ENCODE peak calls at places on chromosome 14, in six cellular contexts. I is bronchial epithelial cell; Z is ovary; T is ascending aorta; V is A549; G is CD4-positive, alpha-beta memory T cell. W is an unnamed sample.

GRCh38 chr14:104978774-104979691 is 859 bp upstream of the AHNAK2 start:
- DNase-seq in I (no peak), G (no peak), V (no peak), Z (no peak), T (no peak), W (no peak)

GRCh38 chr14:37970696-37971095 is 237.0 kb upstream of the SSTR1 start:
- DNase-seq in T (no peak), I (no peak), Z (no peak), V (no peak), G (no peak), W (no peak)

GRCh38 chr14:36556811-36557433 is 25.5 kb downstream of the NKX2-8 start:
- DNase-seq in T (no peak), G (no peak), I (peak; percentile 22), Z (no peak), V (peak; percentile 16), W (peak; percentile 15)

GRCh38 chr14:31825459-31825858 is 251.6 kb upstream of the ARHGAP5 start:
- DNase-seq in Z (no peak), G (no peak), I (no peak), T (no peak), V (no peak), W (no peak)

GRCh38 chr14:103551338-103551762 is 11.1 kb downstream of the BAG5 start:
- DNase-seq in G (no peak), Z (peak; percentile 24), V (no peak), I (no peak), T (peak; percentile 53), W (no peak)

GRCh38 chr14:90503582-90503981 is 106.8 kb downstream of the CALM1 start:
- DNase-seq in I (no peak), V (no peak), G (no peak), Z (no peak), T (no peak), W (no peak)

GRCh38 chr14:80637726-80638619 is 303.6 kb downstream of the CEP128 start:
- DNase-seq in Z (no peak), I (no peak), G (no peak), T (no peak), V (no peak), W (peak; percentile 11)

GRCh38 chr14:21307641-21308040 is 27.8 kb downstream of the RPGRIP1 start:
- DNase-seq in G (no peak), V (no peak), Z (no peak), I (no peak), T (no peak), W (no peak)

GRCh38 chr14:67541448-67542387 is 8.6 kb downstream of the PLEKHH1 start:
- DNase-seq in G (no peak), V (no peak), T (no peak), I (no peak), Z (no peak), W (no peak)

GRCh38 chr14:89537911-89538310 is 120.9 kb upstream of the FOXN3 start:
- DNase-seq in V (no peak), T (no peak), Z (no peak), G (no peak), I (no peak), W (no peak)

GRCh38 chr14:62308927-62309326 is 546.7 kb downstream of the SNAPC1 start:
- DNase-seq in T (no peak), Z (no peak), V (no peak), G (no peak), I (no peak), W (no peak)

GRCh38 chr14:67428501-67429031 is 16.6 kb upstream of the PLEK2 start:
- DNase-seq in Z (no peak), G (no peak), V (peak; percentile 54), T (no peak), I (peak; percentile 66), W (peak; percentile 53)

GRCh38 chr14:65940056-65940735 is 527.7 kb downstream of the FUT8 start:
- DNase-seq in G (no peak), T (no peak), V (peak; percentile 51), Z (no peak), I (peak; percentile 16), W (no peak)

GRCh38 chr14:104801284-104802119 is 601 bp downstream of the ZBTB42 start:
- DNase-seq in G (no peak), I (no peak), T (no peak), Z (no peak), V (no peak), W (no peak)

GRCh38 chr14:54566410-54567223 is at the start of gene SAMD4A:
- DNase-seq in G (peak; percentile 68), V (peak; percentile 88), I (peak; percentile 60), Z (peak; percentile 67), T (no peak), W (peak; percentile 92)

GRCh38 chr14:69987416-69988144 is 108.4 kb downstream of the SMOC1 start:
- DNase-seq in I (no peak), V (no peak), Z (no peak), T (no peak), G (no peak), W (no peak)

GRCh38 chr14:89379006-89379405 is 38.0 kb downstream of the FOXN3 start:
- DNase-seq in G (no peak), Z (no peak), I (no peak), V (no peak), T (no peak), W (no peak)

GRCh38 chr14:96383445-96383844 is 8.5 kb upstream of the AK7 start:
- DNase-seq in T (no peak), I (peak; percentile 56), V (no peak), Z (no peak), G (no peak), W (no peak)

DNA sequence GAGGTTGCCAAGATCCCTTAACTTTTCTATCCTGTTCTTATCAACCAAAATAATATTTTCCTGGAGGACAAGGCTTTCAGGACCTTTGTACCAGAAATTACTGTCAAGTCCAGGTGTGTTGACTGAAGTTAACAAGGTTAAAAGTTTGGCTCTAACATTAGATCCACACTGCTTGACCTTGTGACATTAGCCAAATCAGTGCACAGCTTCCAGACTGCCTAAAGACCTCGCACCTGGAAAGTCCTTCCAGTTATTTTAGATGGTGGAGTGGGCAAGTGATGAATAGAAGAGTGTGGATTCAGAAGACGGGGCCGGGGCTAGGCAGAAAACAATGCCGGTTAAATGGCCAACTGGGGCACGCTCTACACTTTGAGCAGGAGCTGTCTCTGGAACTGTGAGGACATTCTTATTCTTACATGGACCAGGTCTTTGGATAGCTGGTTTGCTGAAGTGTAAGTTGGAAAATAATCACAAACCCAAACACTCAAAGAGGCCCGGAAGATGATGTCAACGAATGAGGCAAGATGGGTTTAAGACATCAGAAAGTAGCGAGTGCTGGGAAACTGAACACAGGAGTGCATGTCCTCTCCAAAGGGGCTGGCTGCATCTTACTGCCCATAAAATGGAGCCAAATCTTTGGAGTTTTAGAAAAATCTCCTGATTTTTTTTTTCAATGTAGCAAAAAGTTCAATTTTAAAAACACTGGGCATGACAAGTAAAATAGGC is 56.3 kb downstream of the NIN start:
- DNase-seq in T (no peak), I (no peak), G (no peak), V (no peak), Z (no peak), W (no peak)
- H3K4me3 ChIP-seq in T (no peak overlapping the region), I (no peak overlapping the region), G (no peak overlapping the region), V (no peak overlapping the region), Z (no peak overlapping the region), W (no peak overlapping the region)

DNA sequence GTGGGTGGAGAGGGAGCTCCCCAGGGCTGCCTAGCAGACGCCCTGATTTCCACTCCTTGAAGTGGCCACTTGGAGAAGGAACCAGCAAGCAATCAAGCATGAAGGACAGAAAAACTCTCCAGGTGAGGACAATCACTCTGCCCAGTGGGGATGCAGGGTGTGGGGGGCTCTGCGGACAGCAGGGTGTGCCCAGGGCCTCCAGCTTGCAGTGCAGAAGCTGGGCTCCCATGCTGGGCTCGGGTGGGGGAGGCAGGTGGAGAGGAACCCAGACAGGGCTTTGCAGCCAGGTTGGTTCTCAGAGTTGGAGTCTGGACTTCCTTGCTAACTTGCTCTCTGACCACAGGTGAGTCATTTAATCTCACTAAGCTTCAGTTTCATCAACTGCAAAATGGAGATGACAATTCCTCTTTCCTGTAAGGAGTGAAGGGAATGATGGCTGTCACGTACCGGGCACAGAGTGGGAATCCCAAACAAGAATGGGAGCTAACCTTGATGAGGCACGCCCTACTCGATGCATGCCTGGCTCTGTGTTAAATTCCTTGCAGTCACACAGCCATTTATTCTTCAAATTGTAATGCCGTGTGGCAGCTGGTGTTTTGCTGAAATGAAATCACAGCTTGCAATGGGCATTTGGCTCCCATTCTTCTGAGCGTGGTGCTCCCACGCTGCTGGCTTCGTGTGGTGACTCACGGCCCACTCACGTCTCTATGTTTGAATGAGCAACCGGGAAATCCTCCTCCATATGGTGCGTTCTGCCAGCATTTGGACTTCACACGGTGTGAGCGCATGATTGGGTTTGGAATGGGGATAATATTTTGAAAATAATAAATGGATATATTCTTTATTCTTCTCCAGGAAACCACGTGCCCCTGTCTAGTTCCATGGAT is 75.2 kb downstream of the PRIMA1 start:
- DNase-seq in I (peak; percentile 37), G (no peak), Z (no peak), T (no peak), V (no peak), W (no peak)
- H3K4me3 ChIP-seq in I (no peak overlapping the region), G (no peak overlapping the region), Z (no peak overlapping the region), T (no peak overlapping the region), V (no peak overlapping the region), W (no peak overlapping the region)

DNA sequence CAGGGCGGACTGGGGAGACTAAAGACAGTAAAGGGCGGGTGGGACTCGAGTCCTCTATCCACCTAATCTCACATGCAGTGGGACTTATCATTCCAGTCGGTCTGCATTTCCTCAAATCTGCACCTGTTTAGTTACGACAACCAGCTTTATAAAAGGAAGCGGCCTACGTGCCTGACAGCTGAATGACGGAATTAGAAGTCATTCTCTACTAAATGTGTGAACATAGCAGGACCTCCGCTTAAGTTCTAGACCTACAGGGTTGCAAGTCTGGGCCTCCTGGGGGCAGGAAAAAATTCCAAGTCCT is 109.8 kb upstream of the EGLN3 start:
- DNase-seq in T (no peak), G (no peak), V (no peak), I (no peak), Z (no peak), W (no peak)
- H3K4me3 ChIP-seq in T (peak overlapping the region; percentile 76), G (peak overlapping the region; percentile 47), V (peak overlapping the region; percentile 52), I (no peak overlapping the region), Z (peak overlapping the region; percentile 50), W (peak overlapping the region; percentile 41)

GRCh38 chr14:53146739-53147138 is 6.4 kb downstream of the DDHD1 start:
- DNase-seq in T (no peak), V (no peak), Z (no peak), G (no peak), I (no peak), W (no peak)

GRCh38 chr14:53147893-53148292 is 5.2 kb downstream of the DDHD1 start:
- DNase-seq in G (no peak), I (no peak), T (no peak), Z (no peak), V (no peak), W (no peak)

GRCh38 chr14:53149656-53150319 is 3.3 kb downstream of the DDHD1 start:
- DNase-seq in V (no peak), I (no peak), G (no peak), Z (no peak), T (no peak), W (no peak)

GRCh38 chr14:53147208-53147607 is 5.9 kb downstream of the DDHD1 start:
- DNase-seq in Z (no peak), I (no peak), V (no peak), G (no peak), T (no peak), W (no peak)

GRCh38 chr14:53148612-53149202 is 4.4 kb downstream of the DDHD1 start:
- DNase-seq in V (no peak), G (no peak), I (no peak), T (no peak), Z (no peak), W (no peak)
- H3K4me3 ChIP-seq in V (no peak overlapping the region), G (no peak overlapping the region), I (no peak overlapping the region), T (no peak overlapping the region), Z (no peak overlapping the region), W (no peak overlapping the region)

W was measured in astrocyte of the spinal cord.